ENCODE peak calls at places on chromosomes 6 and 20, in seven cellular contexts. One of them, this sample, is unnamed.

GRCh38 chr6:89895273-89895874 is 1.1 kb downstream of the GJA10 start:
- DNase-seq in amygdala: no peak
- DNase-seq in NCI-H345: no peak
- DNase-seq in cardiac septum: no peak
- DNase-seq in activated naive CD4-positive, alpha-beta T cell treated with anti-CD3 and anti-CD28 coated beads for 36 hours: peak
- DNase-seq in body of pancreas: no peak
- DNase-seq in NCI-H2081: no peak
- DNase-seq in this sample: peak

GRCh38 chr6:160132776-160133338 is 11.2 kb downstream of the SLC22A1 start:
- DNase-seq in amygdala: no peak
- DNase-seq in NCI-H345: no peak
- DNase-seq in cardiac septum: peak
- DNase-seq in activated naive CD4-positive, alpha-beta T cell treated with anti-CD3 and anti-CD28 coated beads for 36 hours: no peak
- DNase-seq in body of pancreas: no peak
- DNase-seq in NCI-H2081: no peak
- DNase-seq in this sample: no peak

GRCh38 chr6:84645563-84646266 is 118.7 kb downstream of the TBX18 start:
- DNase-seq in amygdala: no peak
- DNase-seq in NCI-H345: no peak
- DNase-seq in cardiac septum: no peak
- DNase-seq in activated naive CD4-positive, alpha-beta T cell treated with anti-CD3 and anti-CD28 coated beads for 36 hours: no peak
- DNase-seq in body of pancreas: no peak
- DNase-seq in NCI-H2081: no peak
- DNase-seq in this sample: no peak

GRCh38 chr20:57471496-57472210 is 53.3 kb downstream of the CTCFL start:
- DNase-seq in amygdala: no peak
- DNase-seq in NCI-H345: no peak
- DNase-seq in cardiac septum: no peak
- DNase-seq in activated naive CD4-positive, alpha-beta T cell treated with anti-CD3 and anti-CD28 coated beads for 36 hours: no peak
- DNase-seq in body of pancreas: no peak
- DNase-seq in NCI-H2081: no peak
- DNase-seq in this sample: no peak

GRCh38 chr6:45985026-45985425 is 30.6 kb downstream of the CLIC5 start:
- DNase-seq in amygdala: no peak
- DNase-seq in NCI-H345: no peak
- DNase-seq in cardiac septum: no peak
- DNase-seq in activated naive CD4-positive, alpha-beta T cell treated with anti-CD3 and anti-CD28 coated beads for 36 hours: no peak
- DNase-seq in body of pancreas: no peak
- DNase-seq in NCI-H2081: no peak
- DNase-seq in this sample: no peak

GRCh38 chr6:37059344-37060194 is 54.1 kb downstream of the FGD2 start:
- DNase-seq in amygdala: peak
- DNase-seq in NCI-H345: no peak
- DNase-seq in cardiac septum: no peak
- DNase-seq in activated naive CD4-positive, alpha-beta T cell treated with anti-CD3 and anti-CD28 coated beads for 36 hours: peak
- DNase-seq in body of pancreas: no peak
- DNase-seq in NCI-H2081: no peak
- DNase-seq in this sample: no peak

GRCh38 chr6:132020138-132020551 is 69.0 kb upstream of the CCN2 start:
- DNase-seq in amygdala: no peak
- DNase-seq in NCI-H345: no peak
- DNase-seq in cardiac septum: no peak
- DNase-seq in activated naive CD4-positive, alpha-beta T cell treated with anti-CD3 and anti-CD28 coated beads for 36 hours: no peak
- DNase-seq in body of pancreas: peak
- DNase-seq in NCI-H2081: no peak
- DNase-seq in this sample: no peak

GRCh38 chr6:111813247-111814162 is 59.7 kb downstream of the FYN start:
- DNase-seq in amygdala: no peak
- DNase-seq in NCI-H345: no peak
- DNase-seq in cardiac septum: no peak
- DNase-seq in activated naive CD4-positive, alpha-beta T cell treated with anti-CD3 and anti-CD28 coated beads for 36 hours: no peak
- DNase-seq in body of pancreas: no peak
- DNase-seq in NCI-H2081: no peak
- DNase-seq in this sample: peak

GRCh38 chr6:35718911-35719381 is 17.9 kb upstream of the ARMC12 start:
- DNase-seq in amygdala: no peak
- DNase-seq in NCI-H345: no peak
- DNase-seq in cardiac septum: no peak
- DNase-seq in activated naive CD4-positive, alpha-beta T cell treated with anti-CD3 and anti-CD28 coated beads for 36 hours: peak
- DNase-seq in body of pancreas: no peak
- DNase-seq in NCI-H2081: no peak
- DNase-seq in this sample: peak

GRCh38 chr6:165793287-165793825 is 130.3 kb upstream of the PDE10A start:
- DNase-seq in amygdala: no peak
- DNase-seq in NCI-H345: no peak
- DNase-seq in cardiac septum: no peak
- DNase-seq in activated naive CD4-positive, alpha-beta T cell treated with anti-CD3 and anti-CD28 coated beads for 36 hours: no peak
- DNase-seq in body of pancreas: no peak
- DNase-seq in NCI-H2081: no peak
- DNase-seq in this sample: no peak

GRCh38 chr6:129469070-129469662 is 240.8 kb downstream of the ARHGAP18 start:
- DNase-seq in amygdala: no peak
- DNase-seq in NCI-H345: no peak
- DNase-seq in cardiac septum: no peak
- DNase-seq in activated naive CD4-positive, alpha-beta T cell treated with anti-CD3 and anti-CD28 coated beads for 36 hours: no peak
- DNase-seq in body of pancreas: no peak
- DNase-seq in NCI-H2081: no peak
- DNase-seq in this sample: no peak

GRCh38 chr6:135209803-135210202 is 28.7 kb downstream of the MYB start:
- DNase-seq in amygdala: no peak
- DNase-seq in NCI-H345: no peak
- DNase-seq in cardiac septum: no peak
- DNase-seq in activated naive CD4-positive, alpha-beta T cell treated with anti-CD3 and anti-CD28 coated beads for 36 hours: peak
- DNase-seq in body of pancreas: no peak
- DNase-seq in NCI-H2081: no peak
- DNase-seq in this sample: peak

GRCh38 chr6:133856911-133857310 is 32.0 kb upstream of the TCF21 start:
- DNase-seq in amygdala: no peak
- DNase-seq in NCI-H345: no peak
- DNase-seq in cardiac septum: no peak
- DNase-seq in activated naive CD4-positive, alpha-beta T cell treated with anti-CD3 and anti-CD28 coated beads for 36 hours: no peak
- DNase-seq in body of pancreas: no peak
- DNase-seq in NCI-H2081: no peak
- DNase-seq in this sample: no peak

GRCh38 chr6:156955494-156956183 is 178.5 kb downstream of the ARID1B start:
- DNase-seq in amygdala: no peak
- DNase-seq in NCI-H345: no peak
- DNase-seq in cardiac septum: peak
- DNase-seq in activated naive CD4-positive, alpha-beta T cell treated with anti-CD3 and anti-CD28 coated beads for 36 hours: no peak
- DNase-seq in body of pancreas: peak
- DNase-seq in NCI-H2081: no peak
- DNase-seq in this sample: no peak

GRCh38 chr20:32804817-32805216 is 14.9 kb upstream of the MAPRE1 start:
- DNase-seq in amygdala: no peak
- DNase-seq in NCI-H345: no peak
- DNase-seq in cardiac septum: no peak
- DNase-seq in activated naive CD4-positive, alpha-beta T cell treated with anti-CD3 and anti-CD28 coated beads for 36 hours: no peak
- DNase-seq in body of pancreas: no peak
- DNase-seq in NCI-H2081: no peak
- DNase-seq in this sample: no peak

GRCh38 chr6:5041955-5042354 is 38.1 kb upstream of the RPP40 start:
- DNase-seq in amygdala: no peak
- DNase-seq in NCI-H345: no peak
- DNase-seq in cardiac septum: no peak
- DNase-seq in activated naive CD4-positive, alpha-beta T cell treated with anti-CD3 and anti-CD28 coated beads for 36 hours: no peak
- DNase-seq in body of pancreas: no peak
- DNase-seq in NCI-H2081: no peak
- DNase-seq in this sample: no peak

GRCh38 chr20:56566621-56567020 is 33.6 kb downstream of the FAM209B start:
- DNase-seq in amygdala: no peak
- DNase-seq in NCI-H345: peak
- DNase-seq in cardiac septum: no peak
- DNase-seq in activated naive CD4-positive, alpha-beta T cell treated with anti-CD3 and anti-CD28 coated beads for 36 hours: no peak
- DNase-seq in body of pancreas: no peak
- DNase-seq in NCI-H2081: no peak
- DNase-seq in this sample: no peak

GRCh38 chr20:38162878-38163875 is 1.9 kb downstream of the TGM2 start:
- DNase-seq in amygdala: no peak
- DNase-seq in NCI-H345: no peak
- DNase-seq in cardiac septum: no peak
- DNase-seq in activated naive CD4-positive, alpha-beta T cell treated with anti-CD3 and anti-CD28 coated beads for 36 hours: no peak
- DNase-seq in body of pancreas: no peak
- DNase-seq in NCI-H2081: no peak
- DNase-seq in this sample: no peak

GRCh38 chr6:8375916-8376315 is 59.4 kb downstream of the SLC35B3 start:
- DNase-seq in amygdala: no peak
- DNase-seq in NCI-H345: no peak
- DNase-seq in cardiac septum: no peak
- DNase-seq in activated naive CD4-positive, alpha-beta T cell treated with anti-CD3 and anti-CD28 coated beads for 36 hours: no peak
- DNase-seq in body of pancreas: no peak
- DNase-seq in NCI-H2081: no peak
- DNase-seq in this sample: no peak

GRCh38 chr20:34708621-34709043 is 4.5 kb downstream of the TP53INP2 start:
- DNase-seq in amygdala: no peak
- DNase-seq in NCI-H345: peak
- DNase-seq in cardiac septum: no peak
- DNase-seq in activated naive CD4-positive, alpha-beta T cell treated with anti-CD3 and anti-CD28 coated beads for 36 hours: peak
- DNase-seq in body of pancreas: peak
- DNase-seq in NCI-H2081: peak
- DNase-seq in this sample: peak

GRCh38 chr6:93418448-93419303 is 683 bp downstream of the EPHA7 start:
- DNase-seq in amygdala: peak
- DNase-seq in NCI-H345: peak
- DNase-seq in cardiac septum: no peak
- DNase-seq in activated naive CD4-positive, alpha-beta T cell treated with anti-CD3 and anti-CD28 coated beads for 36 hours: no peak
- DNase-seq in body of pancreas: peak
- DNase-seq in NCI-H2081: peak
- DNase-seq in this sample: peak

GRCh38 chr6:4370066-4370465 is 234.7 kb upstream of the ECI2 start:
- DNase-seq in amygdala: no peak
- DNase-seq in NCI-H345: no peak
- DNase-seq in cardiac septum: no peak
- DNase-seq in activated naive CD4-positive, alpha-beta T cell treated with anti-CD3 and anti-CD28 coated beads for 36 hours: no peak
- DNase-seq in body of pancreas: no peak
- DNase-seq in NCI-H2081: no peak
- DNase-seq in this sample: no peak

GRCh38 chr6:71588490-71588889 is 297.9 kb upstream of the RIMS1 start:
- DNase-seq in amygdala: no peak
- DNase-seq in NCI-H345: no peak
- DNase-seq in cardiac septum: no peak
- DNase-seq in activated naive CD4-positive, alpha-beta T cell treated with anti-CD3 and anti-CD28 coated beads for 36 hours: no peak
- DNase-seq in body of pancreas: no peak
- DNase-seq in NCI-H2081: no peak
- DNase-seq in this sample: no peak

GRCh38 chr6:16278048-16278724 is 39.8 kb downstream of the GMPR start:
- DNase-seq in amygdala: no peak
- DNase-seq in NCI-H345: no peak
- DNase-seq in cardiac septum: no peak
- DNase-seq in activated naive CD4-positive, alpha-beta T cell treated with anti-CD3 and anti-CD28 coated beads for 36 hours: no peak
- DNase-seq in body of pancreas: no peak
- DNase-seq in NCI-H2081: peak
- DNase-seq in this sample: no peak

GRCh38 chr6:110357696-110358535 is at the start of gene METTL24:
- DNase-seq in amygdala: no peak
- DNase-seq in NCI-H345: peak
- DNase-seq in cardiac septum: no peak
- DNase-seq in activated naive CD4-positive, alpha-beta T cell treated with anti-CD3 and anti-CD28 coated beads for 36 hours: no peak
- DNase-seq in body of pancreas: peak
- DNase-seq in NCI-H2081: peak
- DNase-seq in this sample: peak

This sample was measured in activated CD4-positive, alpha-beta T cell treated with anti-CD3 and anti-CD28 coated beads, Interleukin-2, amount 10 ng/mL, durations not matched to agents 24 days and 14 days.